ENCODE peak calls at places on chromosomes 2 and 18, in five cellular contexts. J, L, A, Q and Y are unnamed samples.
A peak's percentile ranks its signal among the peaks of the same experiment; 100 is the strongest.

GRCh38 chr2:215032153-215032552 is 106.3 kb downstream of the ABCA12 start:
- DNase-seq in J (no peak), L (no peak), Q (no peak), A (no peak), Y (no peak)

GRCh38 chr2:196591621-196592022 is 47.9 kb upstream of the CCDC150 start:
- DNase-seq in A (no peak), Q (no peak), L (no peak), J (no peak), Y (no peak)

GRCh38 chr2:52390651-52391050 is 1358.7 kb upstream of the NRXN1 start:
- DNase-seq in Q (no peak), L (no peak), J (no peak), A (no peak), Y (peak; percentile 82)

GRCh38 chr2:15684161-15685042 is 92.7 kb downstream of the DDX1 start:
- DNase-seq in L (no peak), A (no peak), J (no peak), Q (no peak), Y (no peak)

GRCh38 chr2:65031341-65032015 is 24.7 kb upstream of the CEP68 start:
- DNase-seq in J (no peak), Q (peak; percentile 59), A (peak; percentile 52), L (no peak), Y (no peak)

GRCh38 chr2:28096421-28096820 is 205.9 kb downstream of the BABAM2 start:
- DNase-seq in A (no peak), J (no peak), Q (no peak), L (no peak), Y (peak; percentile 49)

GRCh38 chr2:209986405-209986804 is 16.0 kb upstream of the RPE start:
- DNase-seq in L (no peak), Q (no peak), A (no peak), J (no peak), Y (no peak)

GRCh38 chr2:19256239-19256638 is 102.2 kb downstream of the OSR1 start:
- DNase-seq in A (no peak), Q (no peak), J (no peak), L (no peak), Y (peak; percentile 98)

GRCh38 chr2:238739668-238740067 is 108.2 kb upstream of the TWIST2 start:
- DNase-seq in J (no peak), L (peak; percentile 65), A (no peak), Q (peak; percentile 53), Y (no peak)

GRCh38 chr2:40282428-40282827 is 169.5 kb downstream of the SLC8A1 start:
- DNase-seq in Q (no peak), A (no peak), L (no peak), J (no peak), Y (peak; percentile 47)

GRCh38 chr18:49447810-49448745 is 12.4 kb downstream of the DYM start:
- DNase-seq in Q (peak; percentile 67), J (no peak), A (no peak), L (peak; percentile 81), Y (peak; percentile 70)

GRCh38 chr2:98188351-98189046 is 101.5 kb downstream of the VWA3B start:
- DNase-seq in Q (no peak), J (no peak), A (no peak), L (no peak), Y (no peak)

GRCh38 chr2:197675246-197675645 is at the start of gene RFTN2:
- DNase-seq in J (no peak), A (no peak), Q (no peak), L (no peak), Y (peak; percentile 16)

GRCh38 chr2:170714156-170715061 is 728 bp upstream of the SP5 start:
- DNase-seq in L (peak; percentile 86), J (peak; percentile 40), Q (peak; percentile 73), A (peak; percentile 78), Y (no peak)

GRCh38 chr2:2851316-2851715 is 520.2 kb upstream of the MYT1L start:
- DNase-seq in Q (no peak), A (no peak), L (no peak), J (no peak), Y (no peak)

GRCh38 chr2:74205586-74205985 is 7.2 kb downstream of the MTHFD2 start:
- DNase-seq in J (no peak), L (peak; percentile 40), A (peak; percentile 65), Q (no peak), Y (no peak)

GRCh38 chr18:8091042-8091441 is 518.2 kb upstream of the RAB12 start:
- DNase-seq in L (no peak), Q (no peak), A (no peak), J (no peak), Y (no peak)

GRCh38 chr2:45119038-45119437 is 109.8 kb upstream of the SIX2 start:
- DNase-seq in Q (no peak), A (no peak), L (no peak), J (no peak), Y (peak; percentile 72)

GRCh38 chr18:10453885-10454772 is at the start of gene APCDD1:
- DNase-seq in J (peak; percentile 80), Q (peak; percentile 96), A (peak; percentile 64), L (peak; percentile 93), Y (no peak)

GRCh38 chr2:208984376-208985100 is 439.3 kb upstream of the MAP2 start:
- DNase-seq in A (no peak), Q (no peak), J (no peak), L (no peak), Y (no peak)

GRCh38 chr2:71154798-71155197 is 24.4 kb downstream of the MPHOSPH10 start:
- DNase-seq in Q (peak; percentile 74), J (no peak), L (peak; percentile 87), A (no peak), Y (no peak)

GRCh38 chr2:233448220-233448559 is 93.9 kb downstream of the DGKD start:
- DNase-seq in A (no peak), L (peak; percentile 81), J (no peak), Q (peak; percentile 84), Y (no peak)

GRCh38 chr2:191995285-191995684 is 148.4 kb upstream of the CAVIN2 start:
- DNase-seq in J (no peak), A (no peak), Q (no peak), L (no peak), Y (peak; percentile 11)

DNA sequence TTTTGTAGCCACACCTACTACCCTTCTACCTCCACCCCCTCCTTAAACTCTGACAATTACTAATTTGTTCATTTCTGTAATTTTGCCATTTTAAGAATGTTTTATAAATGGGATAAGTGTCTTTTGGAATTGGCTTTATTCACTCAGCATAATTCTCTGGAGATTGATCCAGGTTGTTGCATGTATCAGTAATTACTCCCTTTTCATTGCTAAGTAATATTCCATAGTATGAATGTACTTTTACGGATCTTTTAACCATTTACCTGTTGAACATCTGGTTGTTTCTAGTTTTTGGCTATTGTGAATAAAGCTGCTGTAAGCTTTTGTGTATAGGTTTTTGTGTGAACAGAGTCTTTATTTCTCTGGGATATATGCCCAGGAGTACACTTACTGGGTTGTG is 4.1 kb downstream of the GALNT1 start:
- DNase-seq in A (no peak), L (no peak), Q (no peak), J (no peak), Y (no peak)
- H3K27me3 ChIP-seq in A (no peaks in the 10 kb centered on the region), L (no peaks in the 10 kb centered on the region), Q (no peaks in the 10 kb centered on the region), J (no peaks in the 10 kb centered on the region), Y (no peaks in the 10 kb centered on the region)

DNA sequence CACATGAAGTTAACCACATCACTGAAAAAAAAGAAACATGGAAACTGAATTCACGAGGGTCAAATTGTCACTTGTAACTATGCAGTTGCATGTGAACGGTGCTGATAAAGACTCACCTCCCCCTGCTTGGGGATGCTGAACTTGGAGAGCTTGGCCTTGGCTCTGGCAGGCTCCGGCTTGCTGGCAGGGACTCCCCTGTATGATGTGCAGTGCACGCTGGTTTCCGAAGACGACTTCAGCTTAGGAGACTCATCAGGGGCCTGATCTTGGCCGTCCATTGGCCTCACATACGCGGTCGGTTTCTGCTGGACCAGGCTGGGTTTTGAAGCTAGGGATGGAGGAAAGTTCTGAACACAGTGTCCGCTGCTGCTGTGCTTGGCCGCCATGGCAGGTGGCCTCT is 135.9 kb downstream of the AFF3 start:
- DNase-seq in J (no peak), A (no peak), Q (no peak), L (no peak), Y (no peak)
- H3K27me3 ChIP-seq in J (no peaks in the 10 kb centered on the region), A (no peaks in the 10 kb centered on the region), Q (no peaks in the 10 kb centered on the region), L (no peaks in the 10 kb centered on the region), Y (no peaks in the 10 kb centered on the region)

GRCh38 chr2:216371756-216372702 is at the start of gene MARCHF4:
- DNase-seq in J (peak; percentile 78), L (peak; percentile 95), A (peak; percentile 59), Q (peak; percentile 89), Y (peak; percentile 90)
- H3K27me3 ChIP-seq in J (peaks cover 75% of the 10 kb centered on the region), L (peaks cover 42% of the 10 kb centered on the region), A (peaks cover 9% of the 10 kb centered on the region), Q (peaks cover 29% of the 10 kb centered on the region), Y (no peaks in the 10 kb centered on the region)

DNA sequence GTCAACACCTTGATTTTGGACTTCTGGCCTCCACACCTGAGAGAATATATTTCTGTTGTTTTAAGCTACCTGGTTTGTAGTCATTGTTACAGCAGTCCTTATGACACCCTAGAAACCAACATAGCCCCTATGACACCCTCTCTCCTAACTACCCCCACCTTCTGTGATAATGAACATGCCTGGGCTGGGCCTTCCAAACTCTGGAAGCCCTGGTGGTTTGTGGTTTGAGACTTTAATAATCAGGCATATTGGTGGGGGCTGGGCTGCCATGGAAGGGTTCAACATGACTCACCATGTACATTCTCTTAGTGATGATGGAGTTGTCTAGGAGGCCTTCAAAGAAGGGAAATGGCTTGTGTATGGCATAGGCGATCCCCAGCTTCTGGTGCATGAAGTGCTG is 3.3 kb downstream of the SP110 start:
- DNase-seq in J (no peak), L (no peak), Q (no peak), A (no peak), Y (no peak)
- H3K27me3 ChIP-seq in J (no peaks in the 10 kb centered on the region), L (no peaks in the 10 kb centered on the region), Q (no peaks in the 10 kb centered on the region), A (no peaks in the 10 kb centered on the region), Y (no peaks in the 10 kb centered on the region)

GRCh38 chr2:240648650-240649275 is 23.5 kb downstream of the GPR35 start:
- DNase-seq in Q (peak; percentile 81), A (no peak), L (peak; percentile 58), J (no peak), Y (no peak)

GRCh38 chr2:240651185-240651584 is 25.9 kb downstream of the GPR35 start:
- DNase-seq in Q (no peak), J (no peak), L (peak; percentile 9), A (no peak), Y (no peak)

GRCh38 chr2:240649331-240649730 is 24.1 kb downstream of the GPR35 start:
- DNase-seq in Q (no peak), J (no peak), L (peak; percentile 44), A (no peak), Y (no peak)

GRCh38 chr2:240648155-240648649 is 22.9 kb downstream of the GPR35 start:
- DNase-seq in A (no peak), J (no peak), L (no peak), Q (peak; percentile 32), Y (no peak)

DNA sequence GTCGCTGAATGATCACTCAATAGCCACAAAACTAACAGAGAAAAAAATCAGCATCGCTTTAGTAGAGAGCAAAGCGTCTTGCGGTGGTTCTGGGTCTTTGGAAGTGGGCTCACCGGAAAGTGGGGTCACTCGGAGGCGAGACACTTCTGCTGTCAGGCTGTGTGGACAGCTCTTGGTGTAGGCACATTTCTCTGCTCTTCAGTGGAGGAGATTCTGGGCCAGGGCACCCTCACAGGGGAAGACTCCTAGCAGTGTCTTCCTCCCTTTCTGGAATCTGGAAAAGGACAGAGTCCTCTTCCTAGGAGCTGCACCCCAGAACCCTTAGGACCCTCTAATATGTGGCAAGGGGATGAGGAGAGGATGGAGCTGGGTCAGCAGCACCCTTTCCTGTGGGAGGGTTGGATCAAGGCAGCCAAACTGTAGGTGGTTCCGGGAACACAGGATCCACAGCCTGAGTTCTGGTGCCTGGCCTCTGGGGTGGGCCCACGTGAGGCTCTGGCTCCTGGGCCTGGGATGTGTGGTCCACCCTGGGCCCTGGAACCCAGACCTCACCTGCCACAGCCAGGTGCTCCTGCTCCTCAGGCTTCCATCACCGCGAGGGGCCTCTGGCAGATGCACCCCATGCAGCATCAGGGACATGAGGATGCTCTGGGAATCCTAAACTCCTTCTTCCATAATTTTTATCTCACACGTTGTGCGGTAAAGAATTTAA is 25.1 kb downstream of the GPR35 start:
- DNase-seq in J (no peak), A (no peak), L (peak; percentile 22), Q (no peak), Y (no peak)
- H3K27me3 ChIP-seq in J (peaks cover 84% of the 10 kb centered on the region), A (no peaks in the 10 kb centered on the region), L (no peaks in the 10 kb centered on the region), Q (no peaks in the 10 kb centered on the region), Y (peaks cover 70% of the 10 kb centered on the region)